ENCODE peak calls at places on chromosome 5, in four cellular contexts. One of them, this sample, is unnamed.

GRCh38 chr5:59360130-59360555 is 533.4 kb downstream of the PDE4D start:
- DNase-seq in stimulated activated CD8-positive, alpha-beta memory T cell treated with anti-CD3 and anti-CD28 coated beads, Interleukin-15, amount 100 ng/mL, for 24 hours: no peak
- DNase-seq in natural killer cell treated with Interleukin-12 subunit alpha and Interleukin-12 subunit beta and Interleukin-15 and Interleukin-18, amount 100 ng/mL, for 72 hours: no peak
- DNase-seq in GM12892: no peak
- DNase-seq in this sample: no peak

GRCh38 chr5:76622973-76623596 is at the start of gene F2RL2:
- DNase-seq in stimulated activated CD8-positive, alpha-beta memory T cell treated with anti-CD3 and anti-CD28 coated beads, Interleukin-15, amount 100 ng/mL, for 24 hours: no peak
- DNase-seq in natural killer cell treated with Interleukin-12 subunit alpha and Interleukin-12 subunit beta and Interleukin-15 and Interleukin-18, amount 100 ng/mL, for 72 hours: no peak
- DNase-seq in GM12892: no peak
- DNase-seq in this sample: no peak

GRCh38 chr5:59609501-59610265 is 283.8 kb downstream of the PDE4D start:
- DNase-seq in stimulated activated CD8-positive, alpha-beta memory T cell treated with anti-CD3 and anti-CD28 coated beads, Interleukin-15, amount 100 ng/mL, for 24 hours: no peak
- DNase-seq in natural killer cell treated with Interleukin-12 subunit alpha and Interleukin-12 subunit beta and Interleukin-15 and Interleukin-18, amount 100 ng/mL, for 72 hours: peak; percentile 71
- DNase-seq in GM12892: no peak
- DNase-seq in this sample: no peak

GRCh38 chr5:73418244-73418691 is 30.3 kb downstream of the FOXD1 start:
- DNase-seq in stimulated activated CD8-positive, alpha-beta memory T cell treated with anti-CD3 and anti-CD28 coated beads, Interleukin-15, amount 100 ng/mL, for 24 hours: no peak
- DNase-seq in natural killer cell treated with Interleukin-12 subunit alpha and Interleukin-12 subunit beta and Interleukin-15 and Interleukin-18, amount 100 ng/mL, for 72 hours: no peak
- DNase-seq in GM12892: no peak
- DNase-seq in this sample: no peak

GRCh38 chr5:180120221-180121101 is 48.9 kb upstream of the RNF130 start:
- DNase-seq in stimulated activated CD8-positive, alpha-beta memory T cell treated with anti-CD3 and anti-CD28 coated beads, Interleukin-15, amount 100 ng/mL, for 24 hours: no peak
- DNase-seq in natural killer cell treated with Interleukin-12 subunit alpha and Interleukin-12 subunit beta and Interleukin-15 and Interleukin-18, amount 100 ng/mL, for 72 hours: peak; percentile 56
- DNase-seq in GM12892: no peak
- DNase-seq in this sample: no peak

GRCh38 chr5:144004146-144004545 is 166.3 kb downstream of the YIPF5 start:
- DNase-seq in stimulated activated CD8-positive, alpha-beta memory T cell treated with anti-CD3 and anti-CD28 coated beads, Interleukin-15, amount 100 ng/mL, for 24 hours: no peak
- DNase-seq in natural killer cell treated with Interleukin-12 subunit alpha and Interleukin-12 subunit beta and Interleukin-15 and Interleukin-18, amount 100 ng/mL, for 72 hours: no peak
- DNase-seq in GM12892: no peak
- DNase-seq in this sample: no peak

GRCh38 chr5:154049685-154050084 is 10.9 kb downstream of the MFAP3 start:
- DNase-seq in stimulated activated CD8-positive, alpha-beta memory T cell treated with anti-CD3 and anti-CD28 coated beads, Interleukin-15, amount 100 ng/mL, for 24 hours: no peak
- DNase-seq in natural killer cell treated with Interleukin-12 subunit alpha and Interleukin-12 subunit beta and Interleukin-15 and Interleukin-18, amount 100 ng/mL, for 72 hours: no peak
- DNase-seq in GM12892: no peak
- DNase-seq in this sample: no peak

GRCh38 chr5:124963236-124963929 is 216.9 kb upstream of the ZNF608 start:
- DNase-seq in stimulated activated CD8-positive, alpha-beta memory T cell treated with anti-CD3 and anti-CD28 coated beads, Interleukin-15, amount 100 ng/mL, for 24 hours: no peak
- DNase-seq in natural killer cell treated with Interleukin-12 subunit alpha and Interleukin-12 subunit beta and Interleukin-15 and Interleukin-18, amount 100 ng/mL, for 72 hours: no peak
- DNase-seq in GM12892: no peak
- DNase-seq in this sample: no peak

GRCh38 chr5:157721159-157721558 is 10.1 kb upstream of the THG1L start:
- DNase-seq in stimulated activated CD8-positive, alpha-beta memory T cell treated with anti-CD3 and anti-CD28 coated beads, Interleukin-15, amount 100 ng/mL, for 24 hours: no peak
- DNase-seq in natural killer cell treated with Interleukin-12 subunit alpha and Interleukin-12 subunit beta and Interleukin-15 and Interleukin-18, amount 100 ng/mL, for 72 hours: no peak
- DNase-seq in GM12892: no peak
- DNase-seq in this sample: no peak

GRCh38 chr5:126777257-126777973 is 479 bp downstream of the LMNB1 start:
- DNase-seq in stimulated activated CD8-positive, alpha-beta memory T cell treated with anti-CD3 and anti-CD28 coated beads, Interleukin-15, amount 100 ng/mL, for 24 hours: peak; percentile 25
- DNase-seq in natural killer cell treated with Interleukin-12 subunit alpha and Interleukin-12 subunit beta and Interleukin-15 and Interleukin-18, amount 100 ng/mL, for 72 hours: peak; percentile 75
- DNase-seq in GM12892: no peak
- DNase-seq in this sample: peak; percentile 59

GRCh38 chr5:150777685-150778084 is 872 bp upstream of the SMIM3 start:
- DNase-seq in stimulated activated CD8-positive, alpha-beta memory T cell treated with anti-CD3 and anti-CD28 coated beads, Interleukin-15, amount 100 ng/mL, for 24 hours: no peak
- DNase-seq in natural killer cell treated with Interleukin-12 subunit alpha and Interleukin-12 subunit beta and Interleukin-15 and Interleukin-18, amount 100 ng/mL, for 72 hours: no peak
- DNase-seq in GM12892: no peak
- DNase-seq in this sample: no peak

GRCh38 chr5:423233-423565 is 19.8 kb upstream of the EXOC3 start:
- DNase-seq in stimulated activated CD8-positive, alpha-beta memory T cell treated with anti-CD3 and anti-CD28 coated beads, Interleukin-15, amount 100 ng/mL, for 24 hours: no peak
- DNase-seq in natural killer cell treated with Interleukin-12 subunit alpha and Interleukin-12 subunit beta and Interleukin-15 and Interleukin-18, amount 100 ng/mL, for 72 hours: no peak
- DNase-seq in GM12892: no peak
- DNase-seq in this sample: peak; percentile 38

GRCh38 chr5:137758121-137758520 is 4.0 kb upstream of the HNRNPA0 start:
- DNase-seq in stimulated activated CD8-positive, alpha-beta memory T cell treated with anti-CD3 and anti-CD28 coated beads, Interleukin-15, amount 100 ng/mL, for 24 hours: no peak
- DNase-seq in natural killer cell treated with Interleukin-12 subunit alpha and Interleukin-12 subunit beta and Interleukin-15 and Interleukin-18, amount 100 ng/mL, for 72 hours: no peak
- DNase-seq in GM12892: no peak
- DNase-seq in this sample: no peak

GRCh38 chr5:78677777-78678668 is 29.5 kb upstream of the LHFPL2 start:
- DNase-seq in stimulated activated CD8-positive, alpha-beta memory T cell treated with anti-CD3 and anti-CD28 coated beads, Interleukin-15, amount 100 ng/mL, for 24 hours: no peak
- DNase-seq in natural killer cell treated with Interleukin-12 subunit alpha and Interleukin-12 subunit beta and Interleukin-15 and Interleukin-18, amount 100 ng/mL, for 72 hours: no peak
- DNase-seq in GM12892: no peak
- DNase-seq in this sample: no peak

GRCh38 chr5:168734657-168735344 is 155.6 kb upstream of the PANK3 start:
- DNase-seq in stimulated activated CD8-positive, alpha-beta memory T cell treated with anti-CD3 and anti-CD28 coated beads, Interleukin-15, amount 100 ng/mL, for 24 hours: no peak
- DNase-seq in natural killer cell treated with Interleukin-12 subunit alpha and Interleukin-12 subunit beta and Interleukin-15 and Interleukin-18, amount 100 ng/mL, for 72 hours: no peak
- DNase-seq in GM12892: no peak
- DNase-seq in this sample: no peak

GRCh38 chr5:75167345-75167744 is 69.3 kb downstream of the ANKRD31 start:
- DNase-seq in stimulated activated CD8-positive, alpha-beta memory T cell treated with anti-CD3 and anti-CD28 coated beads, Interleukin-15, amount 100 ng/mL, for 24 hours: no peak
- DNase-seq in natural killer cell treated with Interleukin-12 subunit alpha and Interleukin-12 subunit beta and Interleukin-15 and Interleukin-18, amount 100 ng/mL, for 72 hours: no peak
- DNase-seq in GM12892: no peak
- DNase-seq in this sample: no peak

GRCh38 chr5:42120071-42120470 is 195.0 kb downstream of the FBXO4 start:
- DNase-seq in stimulated activated CD8-positive, alpha-beta memory T cell treated with anti-CD3 and anti-CD28 coated beads, Interleukin-15, amount 100 ng/mL, for 24 hours: no peak
- DNase-seq in natural killer cell treated with Interleukin-12 subunit alpha and Interleukin-12 subunit beta and Interleukin-15 and Interleukin-18, amount 100 ng/mL, for 72 hours: no peak
- DNase-seq in GM12892: no peak
- DNase-seq in this sample: no peak

GRCh38 chr5:32508806-32509805 is 64.6 kb upstream of the ZFR start:
- DNase-seq in stimulated activated CD8-positive, alpha-beta memory T cell treated with anti-CD3 and anti-CD28 coated beads, Interleukin-15, amount 100 ng/mL, for 24 hours: no peak
- DNase-seq in natural killer cell treated with Interleukin-12 subunit alpha and Interleukin-12 subunit beta and Interleukin-15 and Interleukin-18, amount 100 ng/mL, for 72 hours: no peak
- DNase-seq in GM12892: no peak
- DNase-seq in this sample: peak; percentile 76

GRCh38 chr5:65506961-65507360 is 25.2 kb upstream of the ADAMTS6 start:
- DNase-seq in stimulated activated CD8-positive, alpha-beta memory T cell treated with anti-CD3 and anti-CD28 coated beads, Interleukin-15, amount 100 ng/mL, for 24 hours: no peak
- DNase-seq in natural killer cell treated with Interleukin-12 subunit alpha and Interleukin-12 subunit beta and Interleukin-15 and Interleukin-18, amount 100 ng/mL, for 72 hours: no peak
- DNase-seq in GM12892: no peak
- DNase-seq in this sample: no peak

GRCh38 chr5:17081142-17081541 is 136.3 kb upstream of the BASP1 start:
- DNase-seq in stimulated activated CD8-positive, alpha-beta memory T cell treated with anti-CD3 and anti-CD28 coated beads, Interleukin-15, amount 100 ng/mL, for 24 hours: no peak
- DNase-seq in natural killer cell treated with Interleukin-12 subunit alpha and Interleukin-12 subunit beta and Interleukin-15 and Interleukin-18, amount 100 ng/mL, for 72 hours: no peak
- DNase-seq in GM12892: no peak
- DNase-seq in this sample: no peak

GRCh38 chr5:158026248-158027031 is 167.5 kb upstream of the CLINT1 start:
- DNase-seq in stimulated activated CD8-positive, alpha-beta memory T cell treated with anti-CD3 and anti-CD28 coated beads, Interleukin-15, amount 100 ng/mL, for 24 hours: no peak
- DNase-seq in natural killer cell treated with Interleukin-12 subunit alpha and Interleukin-12 subunit beta and Interleukin-15 and Interleukin-18, amount 100 ng/mL, for 72 hours: no peak
- DNase-seq in GM12892: no peak
- DNase-seq in this sample: no peak

GRCh38 chr5:31847354-31847753 is 208.4 kb downstream of the PDZD2 start:
- DNase-seq in stimulated activated CD8-positive, alpha-beta memory T cell treated with anti-CD3 and anti-CD28 coated beads, Interleukin-15, amount 100 ng/mL, for 24 hours: no peak
- DNase-seq in natural killer cell treated with Interleukin-12 subunit alpha and Interleukin-12 subunit beta and Interleukin-15 and Interleukin-18, amount 100 ng/mL, for 72 hours: no peak
- DNase-seq in GM12892: no peak
- DNase-seq in this sample: no peak

GRCh38 chr5:67530609-67531255 is 334.1 kb upstream of the CD180 start:
- DNase-seq in stimulated activated CD8-positive, alpha-beta memory T cell treated with anti-CD3 and anti-CD28 coated beads, Interleukin-15, amount 100 ng/mL, for 24 hours: no peak
- DNase-seq in natural killer cell treated with Interleukin-12 subunit alpha and Interleukin-12 subunit beta and Interleukin-15 and Interleukin-18, amount 100 ng/mL, for 72 hours: no peak
- DNase-seq in GM12892: no peak
- DNase-seq in this sample: no peak

GRCh38 chr5:38500861-38501260 is 55.6 kb downstream of the LIFR start:
- DNase-seq in stimulated activated CD8-positive, alpha-beta memory T cell treated with anti-CD3 and anti-CD28 coated beads, Interleukin-15, amount 100 ng/mL, for 24 hours: no peak
- DNase-seq in natural killer cell treated with Interleukin-12 subunit alpha and Interleukin-12 subunit beta and Interleukin-15 and Interleukin-18, amount 100 ng/mL, for 72 hours: no peak
- DNase-seq in GM12892: no peak
- DNase-seq in this sample: no peak

GRCh38 chr5:170917113-170917512 is 55.3 kb downstream of the RANBP17 start:
- DNase-seq in stimulated activated CD8-positive, alpha-beta memory T cell treated with anti-CD3 and anti-CD28 coated beads, Interleukin-15, amount 100 ng/mL, for 24 hours: no peak
- DNase-seq in natural killer cell treated with Interleukin-12 subunit alpha and Interleukin-12 subunit beta and Interleukin-15 and Interleukin-18, amount 100 ng/mL, for 72 hours: no peak
- DNase-seq in GM12892: no peak
- DNase-seq in this sample: no peak

GRCh38 chr5:124941051-124942049 is 194.9 kb upstream of the ZNF608 start:
- DNase-seq in stimulated activated CD8-positive, alpha-beta memory T cell treated with anti-CD3 and anti-CD28 coated beads, Interleukin-15, amount 100 ng/mL, for 24 hours: no peak
- DNase-seq in natural killer cell treated with Interleukin-12 subunit alpha and Interleukin-12 subunit beta and Interleukin-15 and Interleukin-18, amount 100 ng/mL, for 72 hours: no peak
- DNase-seq in GM12892: no peak
- DNase-seq in this sample: no peak

GRCh38 chr5:142323480-142324376 is 1.1 kb downstream of the SPRY4 start:
- DNase-seq in stimulated activated CD8-positive, alpha-beta memory T cell treated with anti-CD3 and anti-CD28 coated beads, Interleukin-15, amount 100 ng/mL, for 24 hours: no peak
- DNase-seq in natural killer cell treated with Interleukin-12 subunit alpha and Interleukin-12 subunit beta and Interleukin-15 and Interleukin-18, amount 100 ng/mL, for 72 hours: no peak
- DNase-seq in GM12892: no peak
- DNase-seq in this sample: no peak